ENCODE peak calls at places on chromosomes 1 and 21, in nine cellular contexts. One of them, this sample, is unnamed.

GRCh38 chr1:37150986-37151385 is 116.7 kb upstream of the GRIK3 start:
- DNase-seq in A549: no peak
- DNase-seq in NCI-H2029 treated with DMSO at 0.1 percent for 48 hours: no peak
- DNase-seq in left colon: no peak
- DNase-seq in tibial artery: no peak
- DNase-seq in stimulated activated effector memory CD8-positive, alpha-beta T cell treated with anti-CD3 and anti-CD28 coated beads, Interleukin-12 subunit alpha, Interleukin-12 subunit beta, amount 100 ng/mL, for 72 hours: no peak
- DNase-seq in aorta: no peak
- DNase-seq in GM04503: no peak
- DNase-seq in anterior cingulate cortex: no peak
- DNase-seq in this sample: no peak

GRCh38 chr1:81225769-81226602 is 574.7 kb upstream of the ADGRL2 start:
- DNase-seq in A549: no peak
- DNase-seq in NCI-H2029 treated with DMSO at 0.1 percent for 48 hours: no peak
- DNase-seq in left colon: no peak
- DNase-seq in tibial artery: no peak
- DNase-seq in stimulated activated effector memory CD8-positive, alpha-beta T cell treated with anti-CD3 and anti-CD28 coated beads, Interleukin-12 subunit alpha, Interleukin-12 subunit beta, amount 100 ng/mL, for 72 hours: no peak
- DNase-seq in aorta: no peak
- DNase-seq in GM04503: no peak
- DNase-seq in anterior cingulate cortex: no peak
- DNase-seq in this sample: no peak

GRCh38 chr21:24896735-24897124 is 710.6 kb downstream of the MRPL39 start:
- DNase-seq in A549: no peak
- DNase-seq in NCI-H2029 treated with DMSO at 0.1 percent for 48 hours: no peak
- DNase-seq in left colon: no peak
- DNase-seq in tibial artery: no peak
- DNase-seq in stimulated activated effector memory CD8-positive, alpha-beta T cell treated with anti-CD3 and anti-CD28 coated beads, Interleukin-12 subunit alpha, Interleukin-12 subunit beta, amount 100 ng/mL, for 72 hours: no peak
- DNase-seq in aorta: no peak
- DNase-seq in GM04503: no peak
- DNase-seq in anterior cingulate cortex: no peak
- DNase-seq in this sample: no peak

GRCh38 chr1:2108877-2109580 is 58.8 kb downstream of the PRKCZ start:
- DNase-seq in A549: no peak
- DNase-seq in NCI-H2029 treated with DMSO at 0.1 percent for 48 hours: no peak
- DNase-seq in left colon: no peak
- DNase-seq in tibial artery: no peak
- DNase-seq in stimulated activated effector memory CD8-positive, alpha-beta T cell treated with anti-CD3 and anti-CD28 coated beads, Interleukin-12 subunit alpha, Interleukin-12 subunit beta, amount 100 ng/mL, for 72 hours: no peak
- DNase-seq in aorta: no peak
- DNase-seq in GM04503: no peak
- DNase-seq in anterior cingulate cortex: no peak
- DNase-seq in this sample: no peak

GRCh38 chr1:215188302-215188950 is 105.9 kb downstream of the KCNK2 start:
- DNase-seq in A549: no peak
- DNase-seq in NCI-H2029 treated with DMSO at 0.1 percent for 48 hours: no peak
- DNase-seq in left colon: no peak
- DNase-seq in tibial artery: no peak
- DNase-seq in stimulated activated effector memory CD8-positive, alpha-beta T cell treated with anti-CD3 and anti-CD28 coated beads, Interleukin-12 subunit alpha, Interleukin-12 subunit beta, amount 100 ng/mL, for 72 hours: no peak
- DNase-seq in aorta: no peak
- DNase-seq in GM04503: no peak
- DNase-seq in anterior cingulate cortex: no peak
- DNase-seq in this sample: no peak

GRCh38 chr1:168386949-168387586 is 106.4 kb downstream of the TBX19 start:
- DNase-seq in A549: peak; percentile 45
- DNase-seq in NCI-H2029 treated with DMSO at 0.1 percent for 48 hours: peak; percentile 19
- DNase-seq in left colon: peak; percentile 62
- DNase-seq in tibial artery: no peak
- DNase-seq in stimulated activated effector memory CD8-positive, alpha-beta T cell treated with anti-CD3 and anti-CD28 coated beads, Interleukin-12 subunit alpha, Interleukin-12 subunit beta, amount 100 ng/mL, for 72 hours: peak; percentile 46
- DNase-seq in aorta: peak; percentile 56
- DNase-seq in GM04503: no peak
- DNase-seq in anterior cingulate cortex: peak; percentile 7
- DNase-seq in this sample: no peak

GRCh38 chr21:19850157-19850556 is 1148.1 kb upstream of the NCAM2 start:
- DNase-seq in A549: no peak
- DNase-seq in NCI-H2029 treated with DMSO at 0.1 percent for 48 hours: no peak
- DNase-seq in left colon: no peak
- DNase-seq in tibial artery: no peak
- DNase-seq in stimulated activated effector memory CD8-positive, alpha-beta T cell treated with anti-CD3 and anti-CD28 coated beads, Interleukin-12 subunit alpha, Interleukin-12 subunit beta, amount 100 ng/mL, for 72 hours: no peak
- DNase-seq in aorta: no peak
- DNase-seq in GM04503: no peak
- DNase-seq in anterior cingulate cortex: no peak
- DNase-seq in this sample: no peak

GRCh38 chr1:165073402-165074007 is 283.0 kb downstream of the LMX1A start:
- DNase-seq in A549: peak; percentile 59
- DNase-seq in NCI-H2029 treated with DMSO at 0.1 percent for 48 hours: peak; percentile 51
- DNase-seq in left colon: no peak
- DNase-seq in tibial artery: no peak
- DNase-seq in stimulated activated effector memory CD8-positive, alpha-beta T cell treated with anti-CD3 and anti-CD28 coated beads, Interleukin-12 subunit alpha, Interleukin-12 subunit beta, amount 100 ng/mL, for 72 hours: no peak
- DNase-seq in aorta: no peak
- DNase-seq in GM04503: no peak
- DNase-seq in anterior cingulate cortex: no peak
- DNase-seq in this sample: peak; percentile 48

GRCh38 chr21:25240974-25241373 is 366.3 kb downstream of the MRPL39 start:
- DNase-seq in A549: no peak
- DNase-seq in NCI-H2029 treated with DMSO at 0.1 percent for 48 hours: no peak
- DNase-seq in left colon: no peak
- DNase-seq in tibial artery: no peak
- DNase-seq in stimulated activated effector memory CD8-positive, alpha-beta T cell treated with anti-CD3 and anti-CD28 coated beads, Interleukin-12 subunit alpha, Interleukin-12 subunit beta, amount 100 ng/mL, for 72 hours: no peak
- DNase-seq in aorta: no peak
- DNase-seq in GM04503: no peak
- DNase-seq in anterior cingulate cortex: no peak
- DNase-seq in this sample: no peak

GRCh38 chr1:226938903-226939438 is 1.1 kb upstream of the COQ8A start:
- DNase-seq in A549: peak; percentile 36
- DNase-seq in NCI-H2029 treated with DMSO at 0.1 percent for 48 hours: peak; percentile 52
- DNase-seq in left colon: no peak
- DNase-seq in tibial artery: peak; percentile 16
- DNase-seq in stimulated activated effector memory CD8-positive, alpha-beta T cell treated with anti-CD3 and anti-CD28 coated beads, Interleukin-12 subunit alpha, Interleukin-12 subunit beta, amount 100 ng/mL, for 72 hours: no peak
- DNase-seq in aorta: no peak
- DNase-seq in GM04503: peak; percentile 27
- DNase-seq in anterior cingulate cortex: no peak
- DNase-seq in this sample: peak; percentile 56

GRCh38 chr1:33715195-33715811 is 148.6 kb upstream of the HMGB4 start:
- DNase-seq in A549: no peak
- DNase-seq in NCI-H2029 treated with DMSO at 0.1 percent for 48 hours: no peak
- DNase-seq in left colon: no peak
- DNase-seq in tibial artery: no peak
- DNase-seq in stimulated activated effector memory CD8-positive, alpha-beta T cell treated with anti-CD3 and anti-CD28 coated beads, Interleukin-12 subunit alpha, Interleukin-12 subunit beta, amount 100 ng/mL, for 72 hours: no peak
- DNase-seq in aorta: no peak
- DNase-seq in GM04503: no peak
- DNase-seq in anterior cingulate cortex: no peak
- DNase-seq in this sample: no peak

GRCh38 chr1:67058242-67058641 is 4.3 kb upstream of the SLC35D1 start:
- DNase-seq in A549: no peak
- DNase-seq in NCI-H2029 treated with DMSO at 0.1 percent for 48 hours: no peak
- DNase-seq in left colon: no peak
- DNase-seq in tibial artery: no peak
- DNase-seq in stimulated activated effector memory CD8-positive, alpha-beta T cell treated with anti-CD3 and anti-CD28 coated beads, Interleukin-12 subunit alpha, Interleukin-12 subunit beta, amount 100 ng/mL, for 72 hours: no peak
- DNase-seq in aorta: no peak
- DNase-seq in GM04503: no peak
- DNase-seq in anterior cingulate cortex: no peak
- DNase-seq in this sample: no peak

GRCh38 chr21:36250423-36251075 is 69.4 kb upstream of the MORC3 start:
- DNase-seq in A549: no peak
- DNase-seq in NCI-H2029 treated with DMSO at 0.1 percent for 48 hours: no peak
- DNase-seq in left colon: no peak
- DNase-seq in tibial artery: no peak
- DNase-seq in stimulated activated effector memory CD8-positive, alpha-beta T cell treated with anti-CD3 and anti-CD28 coated beads, Interleukin-12 subunit alpha, Interleukin-12 subunit beta, amount 100 ng/mL, for 72 hours: no peak
- DNase-seq in aorta: no peak
- DNase-seq in GM04503: no peak
- DNase-seq in anterior cingulate cortex: no peak
- DNase-seq in this sample: no peak

GRCh38 chr1:43043695-43044094 is 85.0 kb upstream of the SLC2A1 start:
- DNase-seq in A549: no peak
- DNase-seq in NCI-H2029 treated with DMSO at 0.1 percent for 48 hours: no peak
- DNase-seq in left colon: no peak
- DNase-seq in tibial artery: no peak
- DNase-seq in stimulated activated effector memory CD8-positive, alpha-beta T cell treated with anti-CD3 and anti-CD28 coated beads, Interleukin-12 subunit alpha, Interleukin-12 subunit beta, amount 100 ng/mL, for 72 hours: no peak
- DNase-seq in aorta: no peak
- DNase-seq in GM04503: no peak
- DNase-seq in anterior cingulate cortex: no peak
- DNase-seq in this sample: no peak

GRCh38 chr1:228176461-228177182 is 11.0 kb downstream of the IBA57 start:
- DNase-seq in A549: no peak
- DNase-seq in NCI-H2029 treated with DMSO at 0.1 percent for 48 hours: no peak
- DNase-seq in left colon: no peak
- DNase-seq in tibial artery: peak; percentile 52
- DNase-seq in stimulated activated effector memory CD8-positive, alpha-beta T cell treated with anti-CD3 and anti-CD28 coated beads, Interleukin-12 subunit alpha, Interleukin-12 subunit beta, amount 100 ng/mL, for 72 hours: no peak
- DNase-seq in aorta: no peak
- DNase-seq in GM04503: no peak
- DNase-seq in anterior cingulate cortex: no peak
- DNase-seq in this sample: no peak

GRCh38 chr1:205071028-205071409 is 13.2 kb downstream of the TMEM81 start:
- DNase-seq in A549: no peak
- DNase-seq in NCI-H2029 treated with DMSO at 0.1 percent for 48 hours: no peak
- DNase-seq in left colon: no peak
- DNase-seq in tibial artery: no peak
- DNase-seq in stimulated activated effector memory CD8-positive, alpha-beta T cell treated with anti-CD3 and anti-CD28 coated beads, Interleukin-12 subunit alpha, Interleukin-12 subunit beta, amount 100 ng/mL, for 72 hours: no peak
- DNase-seq in aorta: no peak
- DNase-seq in GM04503: no peak
- DNase-seq in anterior cingulate cortex: no peak
- DNase-seq in this sample: no peak

GRCh38 chr1:168888418-168888817 is 159.4 kb upstream of the DPT start:
- DNase-seq in A549: no peak
- DNase-seq in NCI-H2029 treated with DMSO at 0.1 percent for 48 hours: no peak
- DNase-seq in left colon: no peak
- DNase-seq in tibial artery: no peak
- DNase-seq in stimulated activated effector memory CD8-positive, alpha-beta T cell treated with anti-CD3 and anti-CD28 coated beads, Interleukin-12 subunit alpha, Interleukin-12 subunit beta, amount 100 ng/mL, for 72 hours: no peak
- DNase-seq in aorta: no peak
- DNase-seq in GM04503: no peak
- DNase-seq in anterior cingulate cortex: no peak
- DNase-seq in this sample: no peak

GRCh38 chr1:47830856-47831255 is 166.3 kb downstream of the TRABD2B start:
- DNase-seq in A549: no peak
- DNase-seq in NCI-H2029 treated with DMSO at 0.1 percent for 48 hours: no peak
- DNase-seq in left colon: no peak
- DNase-seq in tibial artery: no peak
- DNase-seq in stimulated activated effector memory CD8-positive, alpha-beta T cell treated with anti-CD3 and anti-CD28 coated beads, Interleukin-12 subunit alpha, Interleukin-12 subunit beta, amount 100 ng/mL, for 72 hours: no peak
- DNase-seq in aorta: no peak
- DNase-seq in GM04503: no peak
- DNase-seq in anterior cingulate cortex: no peak
- DNase-seq in this sample: no peak

This sample was measured in RPMI7951.